ENCODE peak calls at places on chromosomes 16 and 17, in five cellular contexts. W is HepG2, M is endothelial cell of umbilical vein, H is GM23338, O is HCT116. Z is an unnamed sample.

GRCh38 chr17:15957206-15957605 is 12.3 kb downstream of the ADORA2B start:
- DNase-seq in W (no peak), M (no peak), H (no peak), O (peak; percentile 86), Z (no peak)

GRCh38 chr16:89188064-89188441 is 12.3 kb downstream of the SLC22A31 start:
- DNase-seq in W (no peak), M (no peak), H (no peak), O (no peak), Z (no peak)

GRCh38 chr17:80361495-80362220 is 53.3 kb upstream of the ENDOV start:
- DNase-seq in W (no peak), M (no peak), H (peak; percentile 79), O (no peak), Z (no peak)

GRCh38 chr16:46757339-46758050 is 9.4 kb upstream of the MYLK3 start:
- DNase-seq in W (no peak), M (no peak), H (peak; percentile 26), O (no peak), Z (no peak)

GRCh38 chr16:31092330-31092729 is 2.3 kb downstream of the VKORC1 start:
- DNase-seq in W (no peak), M (no peak), H (no peak), O (no peak), Z (no peak)

GRCh38 chr17:4509402-4509801 is 10.7 kb downstream of the SPNS2 start:
- DNase-seq in W (no peak), M (no peak), H (no peak), O (no peak), Z (no peak)

GRCh38 chr16:892006-892405 is 78.8 kb downstream of the LMF1 start:
- DNase-seq in W (no peak), M (no peak), H (no peak), O (no peak), Z (no peak)

GRCh38 chr16:30985401-30986128 is 558 bp downstream of the HSD3B7 start:
- DNase-seq in W (peak; percentile 86), M (no peak), H (peak; percentile 79), O (peak; percentile 37), Z (no peak)

GRCh38 chr16:17026600-17027242 is 444.0 kb downstream of the XYLT1 start:
- DNase-seq in W (no peak), M (no peak), H (no peak), O (no peak), Z (no peak)

GRCh38 chr17:59815965-59816364 is 76.8 kb downstream of the TUBD1 start:
- DNase-seq in W (no peak), M (no peak), H (no peak), O (no peak), Z (no peak)
- H3K27ac ChIP-seq in W (no peak overlapping the region), M (no peak overlapping the region), H (no peak overlapping the region), O (no peak overlapping the region), Z (peak overlapping the region; percentile 29)

GRCh38 chr17:28480278-28480677 is 6.8 kb downstream of the SLC13A2 start:
- DNase-seq in W (no peak), M (no peak), H (no peak), O (no peak), Z (no peak)

GRCh38 chr17:28484296-28484695 is 10.9 kb downstream of the SLC13A2 start:
- DNase-seq in W (no peak), M (no peak), H (no peak), O (no peak), Z (no peak)

GRCh38 chr17:28478940-28479615 is 5.6 kb downstream of the SLC13A2 start:
- DNase-seq in W (no peak), M (no peak), H (no peak), O (no peak), Z (no peak)

GRCh38 chr17:28482551-28483199 is 9.2 kb downstream of the SLC13A2 start:
- DNase-seq in W (no peak), M (no peak), H (no peak), O (no peak), Z (no peak)

DNA sequence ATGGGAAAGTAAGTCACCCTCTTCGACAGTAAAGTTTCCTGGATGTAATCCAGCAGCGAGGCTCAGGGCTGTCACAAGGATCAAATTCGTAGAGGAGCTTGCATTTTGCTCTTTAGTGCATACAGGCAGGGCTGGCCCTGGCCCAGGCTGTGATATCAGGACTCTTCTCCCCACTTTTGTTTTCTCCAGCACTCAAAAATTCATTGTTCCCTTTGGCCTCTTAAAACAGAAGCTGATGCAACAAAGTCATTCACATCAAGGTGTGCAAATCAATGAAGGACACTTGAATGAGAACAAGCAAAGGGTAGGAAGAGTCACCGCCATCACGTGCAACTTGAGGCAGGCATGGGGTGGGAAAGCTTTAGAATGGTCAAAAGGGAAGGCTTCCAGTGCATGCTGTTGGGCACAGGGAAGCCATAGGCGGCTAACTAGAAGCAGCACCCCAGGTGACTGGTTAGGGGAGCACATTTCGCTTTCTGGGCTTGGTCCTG is 7.7 kb downstream of the SLC13A2 start:
- DNase-seq in W (no peak), M (no peak), H (peak; percentile 27), O (no peak), Z (no peak)
- TF ChIP-seq POLR2AphosphoS5 in W (no peak), M (no peak), H (no peak), O (no peak), Z (no peak)

GRCh38 chr17:6654816-6655731 is 3.5 kb downstream of the C17orf100 start:
- DNase-seq in W (no peak), M (no peak), H (peak; percentile 93), O (no peak), Z (no peak)
- TF ChIP-seq EZH2 in W (no peak), M (peak; percentile 79), H (peak; percentile 53), O (no peak), Z (no peak)

DNA sequence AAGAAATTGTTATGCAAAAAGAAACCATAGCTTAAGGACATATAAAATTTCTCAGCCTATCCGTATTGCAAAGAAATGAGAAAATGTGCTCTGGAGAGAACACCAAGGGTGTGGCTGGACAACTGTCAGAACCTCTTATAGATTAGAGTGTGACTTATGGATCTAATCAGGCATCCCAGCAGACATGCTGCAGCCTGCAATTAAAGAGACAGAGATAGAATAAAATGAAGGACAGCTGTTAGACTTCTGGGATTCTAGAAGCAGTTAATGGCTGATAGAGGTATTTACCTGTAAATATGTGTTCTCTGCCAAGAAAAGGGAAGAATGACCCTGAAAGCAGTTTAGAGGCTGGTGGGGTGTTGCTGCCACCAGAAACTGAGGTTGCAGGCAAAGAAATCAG is 160.1 kb upstream of the KIF2B start:
- DNase-seq in W (no peak), M (no peak), H (no peak), O (no peak), Z (no peak)
- H3K27ac ChIP-seq in W (no peak overlapping the region), M (no peak overlapping the region), H (no peak overlapping the region), O (no peak overlapping the region), Z (no peak overlapping the region)

DNA sequence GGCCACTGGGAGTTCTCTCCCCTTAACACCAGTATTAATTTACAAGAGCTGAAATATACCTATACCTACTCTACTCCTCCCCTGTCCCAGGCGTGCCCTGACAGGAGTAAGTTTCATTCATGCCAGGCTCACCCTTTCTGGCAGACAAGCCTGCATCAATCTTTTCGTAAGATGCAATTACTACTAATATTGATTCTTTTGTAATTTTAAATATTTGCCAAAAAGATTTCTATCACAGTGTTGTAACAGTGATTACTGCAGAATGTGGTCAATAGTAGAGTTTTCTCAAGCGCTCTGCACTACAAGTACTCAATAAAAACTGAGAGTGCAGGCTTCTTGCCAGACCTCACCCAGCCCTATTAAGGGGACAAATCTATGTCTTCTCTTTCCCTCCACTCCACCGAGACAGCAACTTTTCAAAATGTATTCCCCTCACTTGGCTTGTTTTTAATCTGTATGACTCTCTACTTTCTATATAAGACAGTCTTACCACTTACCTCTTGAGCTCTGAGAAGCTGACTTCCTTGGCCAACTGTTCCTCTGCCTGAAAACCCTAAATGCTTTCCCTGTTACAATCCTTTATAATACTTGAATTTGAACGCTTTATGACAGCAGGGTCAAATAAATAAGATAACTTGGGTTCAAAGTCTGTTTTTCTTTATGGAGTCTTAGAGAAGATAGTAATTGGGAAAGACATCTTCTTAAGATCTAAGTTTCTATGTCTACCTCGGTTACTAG is at the start of gene TMIGD1:
- DNase-seq in W (no peak), M (no peak), H (no peak), O (no peak), Z (no peak)
- TF ChIP-seq POLR2AphosphoS5 in W (no peak), M (no peak), H (no peak), O (no peak), Z (no peak)

GRCh38 chr17:48542114-48542955 is 2.6 kb downstream of the HOXB2 start:
- DNase-seq in W (no peak), M (peak; percentile 66), H (peak; percentile 35), O (no peak), Z (no peak)

GRCh38 chr17:48543854-48544355 is 1.0 kb downstream of the HOXB2 start:
- DNase-seq in W (no peak), M (no peak), H (no peak), O (no peak), Z (no peak)

GRCh38 chr17:48541574-48542113 is 3.3 kb downstream of the HOXB2 start:
- DNase-seq in W (no peak), M (no peak), H (peak; percentile 59), O (no peak), Z (no peak)

GRCh38 chr17:48544356-48545021 is 420 bp downstream of the HOXB2 start:
- DNase-seq in W (no peak), M (peak; percentile 87), H (peak; percentile 77), O (no peak), Z (no peak)

GRCh38 chr17:48542956-48543853 is 1.7 kb downstream of the HOXB2 start:
- DNase-seq in W (no peak), M (peak; percentile 61), H (peak; percentile 72), O (no peak), Z (no peak)
- TF ChIP-seq EZH2 in W (peak; percentile 83), M (no peak), H (peak; percentile 99), O (no peak), Z (no peak)

GRCh38 chr17:36212958-36213357 is 2.1 kb downstream of the CCL4L2 start:
- DNase-seq in W (no peak), M (no peak), H (no peak), O (no peak), Z (no peak)
- H3K27ac ChIP-seq in W (no peak overlapping the region), M (no peak overlapping the region), H (no peak overlapping the region), O (no peak overlapping the region), Z (no peak overlapping the region)

Z was measured in SK-N-MC.